ENCODE peak calls at places on chromosomes 2 and 18, in five cellular contexts. I, T, K, Y and O are unnamed samples.

GRCh38 chr18:73615506-73615905 is 532.1 kb downstream of the FBXO15 start:
- DNase-seq in I (no peak), T (no peak), K (no peak), Y (no peak), O (no peak)

GRCh38 chr18:6328624-6329016 is 86.1 kb downstream of the L3MBTL4 start:
- DNase-seq in I (no peak), T (no peak), K (no peak), Y (no peak), O (no peak)

GRCh38 chr18:2978208-2978607 is 34.7 kb downstream of the LPIN2 start:
- DNase-seq in I (no peak), T (no peak), K (no peak), Y (no peak), O (no peak)

GRCh38 chr2:44392338-44392943 is 30.7 kb downstream of the CAMKMT start:
- DNase-seq in I (no peak), T (peak; percentile 14), K (peak; percentile 35), Y (peak; percentile 41), O (no peak)

GRCh38 chr2:30412392-30413321 is 34.4 kb upstream of the LCLAT1 start:
- DNase-seq in I (no peak), T (no peak), K (no peak), Y (no peak), O (no peak)

GRCh38 chr2:6927186-6927585 is 10.0 kb downstream of the RNF144A start:
- DNase-seq in I (no peak), T (no peak), K (no peak), Y (peak; percentile 79), O (no peak)

GRCh38 chr2:231613655-231614558 is 21.2 kb downstream of the TEX44 start:
- DNase-seq in I (peak; percentile 89), T (peak; percentile 37), K (peak; percentile 84), Y (peak; percentile 73), O (peak; percentile 91)

GRCh38 chr2:221943078-221943810 is 355.6 kb downstream of the PAX3 start:
- DNase-seq in I (no peak), T (no peak), K (no peak), Y (no peak), O (no peak)

GRCh38 chr18:33700513-33700976 is 122.5 kb downstream of the ASXL3 start:
- DNase-seq in I (no peak), T (no peak), K (no peak), Y (no peak), O (no peak)

GRCh38 chr2:107597507-107597906 is 229.2 kb upstream of the RGPD4 start:
- DNase-seq in I (no peak), T (no peak), K (no peak), Y (no peak), O (no peak)

GRCh38 chr2:126774761-126775160 is 118.8 kb downstream of the GYPC start:
- DNase-seq in I (no peak), T (no peak), K (no peak), Y (no peak), O (no peak)

GRCh38 chr2:74865770-74866674 is 32.1 kb downstream of the HK2 start:
- DNase-seq in I (no peak), T (no peak), K (no peak), Y (no peak), O (no peak)

GRCh38 chr18:9992300-9992987 is 78.6 kb downstream of the VAPA start:
- DNase-seq in I (no peak), T (no peak), K (no peak), Y (no peak), O (no peak)

GRCh38 chr2:98454500-98455235 is 10.0 kb downstream of the INPP4A start:
- DNase-seq in I (no peak), T (no peak), K (peak; percentile 53), Y (peak; percentile 42), O (no peak)

GRCh38 chr2:98454073-98454472 is 9.4 kb downstream of the INPP4A start:
- DNase-seq in I (no peak), T (no peak), K (no peak), Y (no peak), O (no peak)

GRCh38 chr2:98455494-98455976 is 10.9 kb downstream of the INPP4A start:
- DNase-seq in I (no peak), T (peak; percentile 59), K (no peak), Y (no peak), O (no peak)

GRCh38 chr2:98452396-98453027 is 7.9 kb downstream of the INPP4A start:
- DNase-seq in I (no peak), T (no peak), K (no peak), Y (no peak), O (no peak)

DNA sequence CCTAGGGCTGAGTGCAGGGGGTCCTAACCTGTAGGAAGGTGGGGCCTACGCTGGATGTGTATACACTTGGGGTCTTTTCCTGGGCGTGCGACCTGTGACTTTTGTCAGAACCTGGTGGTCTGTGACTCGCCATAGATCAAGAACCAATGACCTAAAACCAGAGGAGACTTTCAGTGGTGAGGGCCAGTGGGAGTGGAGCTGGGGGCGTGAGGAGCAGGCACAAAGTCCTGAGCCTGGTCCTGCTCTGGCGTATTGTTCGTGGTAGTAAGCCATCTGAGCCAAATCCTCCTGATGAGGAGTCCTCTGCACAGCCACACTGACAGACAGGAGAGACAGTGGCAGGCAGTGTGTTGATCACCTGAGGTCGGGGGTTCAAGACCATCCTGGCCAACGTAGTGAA is 8.9 kb downstream of the INPP4A start:
- DNase-seq in I (no peak), T (no peak), K (no peak), Y (no peak), O (no peak)
- H3K27ac ChIP-seq in I (no peak overlapping the region), T (no peak overlapping the region), K (no peak overlapping the region), Y (no peak overlapping the region), O (no peak overlapping the region)

DNA sequence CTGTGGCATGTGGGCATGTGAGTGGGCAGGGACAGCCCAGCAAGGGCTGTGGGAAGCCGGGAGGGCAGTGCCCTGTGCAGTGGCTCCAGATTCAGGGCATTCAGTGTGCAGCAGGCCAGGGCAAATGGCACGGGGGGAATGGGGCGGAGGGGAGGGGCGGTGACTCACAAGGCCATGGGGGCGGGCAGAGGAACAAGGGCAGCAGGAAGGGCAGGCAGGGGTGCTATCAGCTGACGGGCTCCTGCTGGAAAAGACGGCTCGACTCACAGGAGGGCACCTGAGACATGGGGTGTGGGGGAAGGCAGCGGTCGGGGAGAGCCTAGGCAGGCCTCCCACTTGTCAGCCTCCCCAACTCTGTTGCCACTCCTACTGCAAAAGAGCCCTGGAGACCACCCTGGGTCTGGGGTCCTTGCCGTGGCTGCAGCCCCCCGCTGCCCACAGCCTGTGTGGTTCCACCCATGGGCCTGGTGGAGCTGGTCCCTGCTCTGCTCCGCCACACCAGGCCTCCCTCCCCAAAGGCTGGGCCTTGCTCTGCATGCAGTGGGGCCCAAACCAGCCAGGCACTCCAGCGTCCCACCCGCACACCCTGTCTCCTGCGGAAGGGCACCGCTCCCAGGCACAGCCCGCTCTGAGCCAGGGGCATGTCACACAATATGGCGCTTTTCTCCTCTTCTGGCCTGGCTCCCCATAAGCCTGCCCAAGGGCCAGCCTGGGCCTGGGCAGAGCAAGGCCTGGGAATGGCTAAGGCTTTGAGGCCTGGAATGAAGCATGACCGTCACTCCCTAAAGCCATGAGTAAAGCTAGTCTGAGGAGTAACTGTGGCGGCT is 25.9 kb downstream of the HS6ST1 start:
- DNase-seq in I (no peak), T (no peak), K (no peak), Y (no peak), O (no peak)
- H3K27ac ChIP-seq in I (peak overlapping the region; percentile 32), T (no peak overlapping the region), K (peak overlapping the region; percentile 16), Y (no peak overlapping the region), O (no peak overlapping the region)

GRCh38 chr2:235707411-235708096 is 213.7 kb downstream of the AGAP1 start:
- DNase-seq in I (no peak), T (no peak), K (no peak), Y (no peak), O (no peak)

GRCh38 chr2:235711527-235711926 is 217.7 kb downstream of the AGAP1 start:
- DNase-seq in I (no peak), T (no peak), K (no peak), Y (no peak), O (no peak)

GRCh38 chr2:235709969-235710879 is 216.4 kb downstream of the AGAP1 start:
- DNase-seq in I (no peak), T (no peak), K (no peak), Y (no peak), O (no peak)

GRCh38 chr2:235710933-235711332 is 217.1 kb downstream of the AGAP1 start:
- DNase-seq in I (no peak), T (no peak), K (no peak), Y (no peak), O (no peak)

DNA sequence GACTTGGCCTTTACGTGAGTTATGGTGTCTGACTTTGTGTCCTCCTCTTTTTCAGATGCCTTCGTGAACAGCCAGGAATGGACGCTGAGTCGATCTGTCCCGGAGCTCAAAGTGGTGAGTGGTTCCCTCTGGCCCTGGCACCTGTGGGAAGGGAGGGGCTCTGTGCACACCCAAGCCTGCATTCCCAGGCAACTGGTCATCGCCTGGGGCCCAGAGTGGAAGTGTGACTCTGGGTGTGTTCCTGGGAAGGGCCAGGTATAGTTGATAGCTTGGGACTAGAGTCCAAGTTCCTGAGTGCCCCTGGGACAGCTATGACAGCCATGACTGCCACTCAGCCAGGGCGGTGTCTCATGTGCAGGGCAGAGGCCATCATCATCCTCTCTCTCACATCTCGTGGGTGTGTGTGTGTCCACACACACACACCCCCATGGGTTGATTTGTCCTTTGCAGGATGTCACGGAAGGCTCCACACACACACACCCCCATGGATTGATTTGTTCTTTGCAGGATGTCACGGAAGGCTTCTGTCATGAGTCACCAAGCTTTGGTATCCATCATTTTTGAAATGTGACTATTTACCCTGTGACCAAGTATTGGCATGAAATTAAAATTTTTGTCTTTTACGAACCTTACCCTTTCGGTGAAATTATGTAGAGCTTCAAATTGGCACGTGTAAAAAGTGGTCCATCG is 215.4 kb downstream of the AGAP1 start:
- DNase-seq in I (no peak), T (no peak), K (peak; percentile 73), Y (peak; percentile 99), O (no peak)
- H3K27ac ChIP-seq in I (no peak overlapping the region), T (no peak overlapping the region), K (peak overlapping the region; percentile 53), Y (peak overlapping the region; percentile 81), O (no peak overlapping the region)

GRCh38 chr2:12317286-12317685 is 399.4 kb upstream of the TRIB2 start:
- DNase-seq in I (no peak), T (no peak), K (no peak), Y (no peak), O (no peak)
- H3K27ac ChIP-seq in I (no peak overlapping the region), T (no peak overlapping the region), K (no peak overlapping the region), Y (no peak overlapping the region), O (no peak overlapping the region)

DNA sequence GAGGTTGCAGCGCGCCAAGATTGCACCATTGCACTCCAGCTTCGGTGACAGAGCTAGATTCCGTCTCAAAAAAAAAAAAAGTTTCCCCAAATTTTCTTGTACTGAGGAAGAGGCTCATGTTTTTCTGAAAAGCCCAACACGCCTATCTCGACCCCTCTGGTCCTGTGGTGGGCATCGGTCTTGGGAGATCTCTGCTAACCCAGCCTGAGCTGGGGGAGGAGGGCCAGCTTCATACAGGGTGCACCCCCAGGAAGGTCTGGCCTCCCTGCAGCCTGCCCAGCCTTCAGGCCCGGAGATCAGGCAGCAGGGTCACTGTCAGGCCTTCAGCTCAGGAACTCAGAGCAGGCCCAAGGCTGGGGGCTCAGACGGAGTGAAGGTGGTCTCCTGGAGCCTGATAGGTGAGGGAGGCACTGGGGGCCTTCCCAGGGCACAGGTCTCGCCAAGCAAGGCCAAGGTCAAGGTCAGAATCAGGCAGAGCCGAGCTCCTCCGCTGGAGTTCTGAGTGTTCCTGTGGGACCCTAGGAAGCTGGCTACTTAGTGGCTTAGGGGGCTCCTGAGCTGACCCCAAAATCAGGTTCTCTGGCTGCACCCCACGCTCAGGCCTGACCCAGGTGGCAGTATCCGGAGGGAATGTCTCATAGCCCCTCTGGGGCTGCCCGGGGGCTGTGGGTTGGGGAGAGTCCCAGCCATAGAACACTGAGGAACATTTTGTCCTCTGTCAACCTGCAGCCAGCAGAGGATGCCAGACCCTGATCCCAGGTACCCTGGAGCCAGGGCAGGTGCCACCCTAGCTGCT is 37.9 kb upstream of the SMAD7 start:
- DNase-seq in I (no peak), T (no peak), K (no peak), Y (no peak), O (no peak)
- H3K27ac ChIP-seq in I (no peak overlapping the region), T (no peak overlapping the region), K (peak overlapping the region; percentile 100), Y (no peak overlapping the region), O (peak overlapping the region; percentile 40)